ENCODE peak calls at places on chromosomes 3 and 15, in four cellular contexts. G is NB4; H is GM12865; I is CD8-positive, alpha-beta T cell. M is an unnamed sample.

GRCh38 chr3:150495563-150496168 is 50.6 kb downstream of the SERP1 start:
- DNase-seq in H (peak), I (peak), G (peak), M (peak)

GRCh38 chr15:45456212-45457106 is 66.1 kb downstream of the SLC30A4 start:
- DNase-seq in H (peak), I (peak), G (peak), M (no peak)

GRCh38 chr3:28286595-28286994 is 45.2 kb downstream of the CMC1 start:
- DNase-seq in I (no peak), G (peak), H (peak), M (no peak)

GRCh38 chr3:48661501-48662139 is 1.1 kb downstream of the CELSR3 start:
- DNase-seq in I (peak), G (peak), H (peak), M (peak)

GRCh38 chr15:63803106-63803886 is 30.5 kb downstream of the HERC1 start:
- DNase-seq in G (no peak), I (no peak), H (no peak), M (no peak)

GRCh38 chr15:32889189-32889588 is 171.4 kb downstream of the GREM1 start:
- DNase-seq in G (no peak), I (no peak), H (no peak), M (no peak)

GRCh38 chr15:60091150-60091549 is 87.0 kb downstream of the FOXB1 start:
- DNase-seq in I (no peak), G (no peak), H (no peak), M (no peak)

GRCh38 chr15:43939070-43939469 is 112.3 kb downstream of the WDR76 start:
- DNase-seq in H (no peak), G (peak), I (no peak), M (peak)

GRCh38 chr3:159158801-159159200 is 356.9 kb downstream of the MFSD1 start:
- DNase-seq in H (no peak), G (no peak), I (no peak), M (no peak)

GRCh38 chr3:159157275-159157674 is 355.4 kb downstream of the MFSD1 start:
- DNase-seq in G (no peak), H (no peak), I (no peak), M (no peak)

GRCh38 chr3:159159546-159159945 is 357.7 kb downstream of the MFSD1 start:
- DNase-seq in I (no peak), H (no peak), G (no peak), M (no peak)

GRCh38 chr3:159163656-159164055 is 361.8 kb downstream of the MFSD1 start:
- DNase-seq in I (no peak), G (no peak), H (no peak), M (no peak)

DNA sequence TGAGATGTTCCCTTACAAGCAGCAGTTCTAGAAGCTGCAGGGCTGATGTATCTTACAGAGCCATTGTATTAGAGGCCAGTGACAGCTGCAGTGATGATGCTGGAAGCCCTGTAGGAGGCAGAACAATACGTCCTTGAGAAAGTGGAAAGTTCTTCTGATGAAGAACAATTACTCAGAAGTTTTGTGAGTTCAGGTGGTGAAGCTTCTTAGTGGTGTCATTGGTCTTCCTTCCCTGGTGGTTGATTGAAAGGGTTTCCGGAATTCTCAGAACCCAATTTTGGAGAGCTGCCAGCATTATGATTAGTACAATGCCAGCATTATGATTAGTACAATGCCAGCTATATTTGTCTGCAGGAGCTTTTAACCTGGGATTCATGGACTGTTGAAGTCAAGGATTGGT is 356.4 kb downstream of the MFSD1 start:
- DNase-seq in H (peak), I (no peak), G (no peak), M (no peak)
- TF ChIP-seq CTCF in H (no peak), I (no peak), G (no peak), M (no peak)

GRCh38 chr3:158845748-158846350 is 44.0 kb downstream of the MFSD1 start:
- DNase-seq in I (peak), G (peak), H (peak), M (peak)
- TF ChIP-seq CTCF in I (peak), G (peak), H (peak), M (peak)

DNA sequence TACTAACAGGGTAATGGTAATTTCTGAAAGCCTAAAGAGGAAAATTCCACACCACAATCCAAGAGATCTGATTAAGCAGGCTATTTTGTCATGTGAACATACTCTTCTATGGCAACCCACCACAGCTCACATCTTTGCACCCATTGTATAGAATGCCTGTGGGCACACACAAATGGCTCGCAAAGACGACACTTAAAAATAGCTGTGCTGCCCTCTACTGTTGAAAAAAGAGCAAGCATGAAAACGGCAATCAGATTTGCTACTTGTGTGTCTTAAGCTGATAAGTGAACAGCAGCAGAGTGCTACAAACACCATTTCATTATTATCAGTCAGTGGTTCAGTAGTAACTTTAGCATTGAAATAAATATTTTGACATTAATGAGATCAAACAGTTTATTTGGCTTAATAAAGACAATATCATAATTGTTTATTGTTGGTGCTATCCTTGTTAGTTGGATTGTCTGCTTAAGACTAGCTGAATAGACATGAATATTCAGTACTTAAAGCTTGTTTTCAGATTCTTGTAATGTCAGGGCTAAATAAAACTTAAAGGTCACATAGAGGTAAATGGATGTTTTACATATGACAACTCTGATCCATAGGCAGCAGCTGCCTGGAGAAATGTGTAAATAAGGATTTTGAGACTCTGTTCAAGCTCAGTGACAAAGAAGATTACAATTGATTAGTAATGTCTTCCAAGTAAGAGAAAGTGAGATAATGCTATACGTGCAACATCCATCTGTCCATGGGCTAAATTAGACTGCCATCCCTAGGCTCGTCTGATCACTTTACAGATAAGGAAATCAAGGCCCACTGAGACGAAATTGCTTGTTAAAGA is 199.1 kb downstream of the LRRN1 start:
- DNase-seq in I (peak), H (peak), G (peak), M (peak)
- TF ChIP-seq CTCF in I (peak), H (peak), G (peak), M (peak)

DNA sequence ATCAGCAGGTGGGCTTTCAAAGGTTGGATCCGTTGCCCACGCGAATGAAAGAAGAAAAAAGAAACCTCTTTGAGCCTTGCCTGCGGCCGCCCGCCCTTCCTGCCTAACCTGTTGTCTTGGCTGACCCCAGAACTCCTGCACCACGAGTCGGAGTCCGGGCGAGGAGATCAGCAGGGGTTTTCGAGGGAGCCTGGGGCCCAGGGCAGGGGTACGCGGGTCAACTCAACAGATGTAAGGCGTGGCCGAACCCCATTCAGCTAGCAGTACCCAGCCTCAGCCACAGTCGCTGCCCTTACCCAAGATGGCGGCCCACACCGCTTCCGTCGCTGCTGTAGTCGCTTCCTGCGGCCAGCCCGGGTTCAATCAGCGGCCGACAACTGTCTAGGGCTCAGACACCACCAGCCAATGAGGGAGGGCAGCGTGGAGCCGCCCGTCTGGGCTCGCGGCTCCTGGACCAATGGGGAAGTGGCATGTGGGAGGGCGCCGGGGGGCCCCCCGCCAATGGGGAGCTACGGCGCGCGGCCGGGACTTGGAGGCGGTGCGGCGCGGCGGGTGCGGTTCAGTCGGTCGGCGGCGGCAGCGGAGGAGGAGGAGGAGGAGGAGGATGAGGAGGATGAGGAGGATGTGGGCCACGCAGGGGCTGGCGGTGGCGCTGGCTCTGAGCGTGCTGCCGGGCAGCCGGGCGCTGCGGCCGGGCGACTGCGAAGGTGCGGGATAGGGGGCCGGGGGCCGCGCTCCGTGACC is at the start of gene MANF:
- DNase-seq in G (peak), I (peak), H (peak), M (peak)
- TF ChIP-seq CTCF in G (no peak), I (no peak), H (no peak), M (no peak)

GRCh38 chr3:31980530-31981205 is 394 bp downstream of the OSBPL10 start:
- DNase-seq in I (peak), H (peak), G (peak), M (peak)
- TF ChIP-seq CTCF in I (no peak), H (no peak), G (no peak), M (no peak)

DNA sequence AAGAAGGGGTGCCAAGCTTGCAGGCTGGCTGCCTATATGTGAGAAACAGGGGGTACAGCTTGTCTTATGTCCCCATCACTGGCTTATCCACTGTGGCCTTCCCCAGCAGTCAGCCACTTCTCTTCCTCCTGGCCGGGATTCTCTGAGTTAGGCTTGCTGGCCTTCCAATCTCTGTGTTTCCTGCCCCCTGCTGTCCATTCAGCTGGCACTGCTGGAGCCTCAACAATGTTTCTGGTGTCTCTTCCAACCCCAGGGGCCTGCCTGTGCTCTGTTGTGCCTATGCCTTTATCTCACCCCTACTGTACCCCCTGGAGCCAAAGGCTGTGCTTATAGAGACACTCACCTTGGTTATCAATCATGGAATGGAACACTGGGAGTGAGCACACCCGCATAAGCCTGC is 36.5 kb downstream of the ANAPC13 start:
- DNase-seq in H (peak), G (peak), I (no peak), M (peak)
- TF ChIP-seq CTCF in H (peak), G (peak), I (no peak), M (no peak)

GRCh38 chr3:43286886-43287301 is 554 bp downstream of the SNRK start:
- DNase-seq in H (peak), I (peak), G (peak), M (peak)

GRCh38 chr3:43285644-43286043 is 696 bp upstream of the SNRK start:
- DNase-seq in H (no peak), I (no peak), G (no peak), M (peak)

GRCh38 chr3:43287514-43287913 is 1.2 kb downstream of the SNRK start:
- DNase-seq in I (no peak), G (peak), H (no peak), M (no peak)

GRCh38 chr3:43288366-43288765 is 2.0 kb downstream of the SNRK start:
- DNase-seq in G (peak), I (no peak), H (peak), M (no peak)

DNA sequence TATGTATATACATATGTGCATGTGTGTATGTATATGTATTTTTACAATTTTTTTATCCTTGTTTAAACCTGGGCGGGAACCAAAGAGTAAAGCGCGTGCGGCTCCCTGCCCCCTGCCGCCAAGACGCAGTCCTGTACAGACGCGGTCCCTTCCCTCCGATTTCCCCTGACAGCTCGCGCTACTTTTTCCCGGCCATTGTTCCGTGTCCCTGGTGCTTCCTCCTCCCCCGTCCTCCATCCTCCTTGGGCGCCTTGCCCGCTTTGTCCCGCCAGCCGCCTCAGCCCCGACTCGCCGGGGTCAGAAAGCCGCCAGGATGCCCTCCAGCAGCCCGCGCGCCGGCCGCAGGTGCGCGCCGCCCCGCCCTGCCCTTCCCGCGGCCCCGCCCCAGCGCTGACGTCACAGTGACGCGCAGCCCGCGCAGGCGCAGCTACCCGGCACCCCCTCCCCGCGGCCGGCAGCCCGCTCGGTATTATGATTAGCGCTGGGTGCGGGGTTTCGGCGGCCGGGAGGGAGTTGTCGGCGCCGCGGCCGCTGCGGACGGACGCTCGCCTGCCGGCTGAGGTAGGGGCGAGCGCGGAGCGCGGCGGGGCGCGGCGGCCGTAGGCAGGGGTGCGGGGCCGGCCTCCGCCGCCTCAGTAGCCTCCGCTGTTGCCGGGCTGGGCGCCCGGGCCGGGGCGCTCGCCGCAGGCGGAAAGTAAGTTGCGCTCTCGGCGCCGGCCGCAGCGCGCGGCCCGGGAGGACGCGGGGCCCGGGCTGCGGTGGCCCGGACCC is at the start of gene SNRK:
- DNase-seq in H (peak), G (peak), I (peak), M (peak)
- TF ChIP-seq CTCF in H (no peak), G (peak), I (peak), M (no peak)

M was measured in endothelial cell.